ENCODE peak calls at places on chromosomes 7 and 10, in eight cellular contexts. W is ovary, Y is left lung, V is BJ, X is astrocyte of the cerebellum, R is cardiac muscle cell, M is heart left ventricle, I is kidney epithelial cell. N is an unnamed sample.

GRCh38 chr7:12458520-12459131 is 55.0 kb upstream of the VWDE start:
- DNase-seq in W (no peak), Y (no peak), V (no peak), X (peak; percentile 28), R (peak; percentile 58), M (no peak), I (no peak), N (peak; percentile 58)

GRCh38 chr10:113122947-113123346 is 172.9 kb downstream of the TCF7L2 start:
- DNase-seq in W (no peak), Y (no peak), V (no peak), X (no peak), R (no peak), M (no peak), I (no peak), N (no peak)

GRCh38 chr7:1500064-1500807 is 4.0 kb downstream of the INTS1 start:
- DNase-seq in W (no peak), Y (peak; percentile 55), V (no peak), X (no peak), R (no peak), M (no peak), I (no peak), N (no peak)

GRCh38 chr7:108037140-108037539 is 34.2 kb upstream of the LAMB1 start:
- DNase-seq in W (no peak), Y (no peak), V (no peak), X (no peak), R (no peak), M (no peak), I (no peak), N (no peak)

GRCh38 chr10:101893510-101894120 is 50.0 kb upstream of the KCNIP2 start:
- DNase-seq in W (no peak), Y (no peak), V (no peak), X (no peak), R (no peak), M (no peak), I (no peak), N (no peak)

GRCh38 chr10:14173706-14174594 is 156.8 kb downstream of the FRMD4A start:
- DNase-seq in W (no peak), Y (no peak), V (no peak), X (no peak), R (peak; percentile 37), M (no peak), I (no peak), N (no peak)

GRCh38 chr7:139526578-139527544 is 3.4 kb downstream of the CLEC2L start:
- DNase-seq in W (no peak), Y (no peak), V (peak; percentile 29), X (peak; percentile 76), R (peak; percentile 87), M (no peak), I (peak; percentile 5), N (peak; percentile 83)

GRCh38 chr7:11716185-11716584 is 115.8 kb downstream of the THSD7A start:
- DNase-seq in W (peak; percentile 19), Y (no peak), V (no peak), X (peak; percentile 55), R (peak; percentile 87), M (no peak), I (peak; percentile 38), N (peak; percentile 97)

GRCh38 chr10:67666416-67667043 is 29.5 kb downstream of the CTNNA3 start:
- DNase-seq in W (no peak), Y (no peak), V (no peak), X (peak; percentile 11), R (peak; percentile 55), M (no peak), I (no peak), N (peak; percentile 57)

GRCh38 chr10:64733980-64734379 is 1212.8 kb downstream of the REEP3 start:
- DNase-seq in W (no peak), Y (no peak), V (no peak), X (no peak), R (peak; percentile 20), M (no peak), I (no peak), N (peak; percentile 42)

DNA sequence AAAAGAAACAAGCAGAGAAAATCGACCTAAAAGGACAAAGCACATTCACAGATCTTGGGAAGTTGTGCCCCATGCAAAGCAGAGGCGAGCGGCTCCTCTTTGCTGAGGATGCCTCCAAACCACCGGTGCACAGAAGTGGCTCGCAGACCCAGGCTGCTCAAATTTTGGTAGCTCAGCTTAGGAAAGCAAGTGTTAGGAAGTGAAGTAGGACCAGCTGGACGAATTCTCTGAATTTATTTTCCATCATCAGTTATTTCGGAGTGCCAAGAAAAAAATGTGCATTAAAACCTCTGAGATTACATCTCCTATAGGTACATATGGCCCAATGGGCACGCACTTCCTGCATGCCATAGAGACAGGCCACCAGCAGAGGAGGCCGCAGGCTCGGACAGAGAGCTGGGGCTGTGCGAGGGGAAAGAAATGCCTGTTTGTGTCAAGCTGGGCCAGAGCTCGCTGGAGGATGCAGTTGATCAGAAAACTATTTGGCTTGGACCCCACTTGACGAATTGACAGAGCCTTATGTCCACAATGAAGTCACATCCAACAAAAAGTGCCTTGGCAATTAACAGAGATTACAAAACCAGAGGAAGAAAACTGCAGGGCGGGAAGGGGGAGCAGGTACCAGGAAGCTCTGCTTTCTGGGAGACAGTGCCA is 122.3 kb upstream of the LYZL2 start:
- DNase-seq in W (peak; percentile 64), Y (no peak), V (no peak), X (peak; percentile 41), R (peak; percentile 70), M (peak; percentile 84), I (no peak), N (peak; percentile 57)
- TF ChIP-seq CTCF in W (peak; percentile 30), Y (peak; percentile 48), V (peak; percentile 89), X (peak; percentile 96), R (peak; percentile 78), M (peak; percentile 40), I (peak; percentile 88), N (peak; percentile 70)

GRCh38 chr10:35194906-35195305 is 68.3 kb downstream of the CREM start:
- DNase-seq in W (no peak), Y (no peak), V (no peak), X (peak; percentile 20), R (peak; percentile 72), M (no peak), I (no peak), N (peak; percentile 84)
- H3K4me3 ChIP-seq in W (peak overlapping the region; percentile 44), Y (peak overlapping the region; percentile 33), V (peak overlapping the region; percentile 45), X (peak overlapping the region; percentile 47), R (peak overlapping the region; percentile 47), M (peak overlapping the region; percentile 52), I (peak overlapping the region; percentile 34), N (peak overlapping the region; percentile 62)

DNA sequence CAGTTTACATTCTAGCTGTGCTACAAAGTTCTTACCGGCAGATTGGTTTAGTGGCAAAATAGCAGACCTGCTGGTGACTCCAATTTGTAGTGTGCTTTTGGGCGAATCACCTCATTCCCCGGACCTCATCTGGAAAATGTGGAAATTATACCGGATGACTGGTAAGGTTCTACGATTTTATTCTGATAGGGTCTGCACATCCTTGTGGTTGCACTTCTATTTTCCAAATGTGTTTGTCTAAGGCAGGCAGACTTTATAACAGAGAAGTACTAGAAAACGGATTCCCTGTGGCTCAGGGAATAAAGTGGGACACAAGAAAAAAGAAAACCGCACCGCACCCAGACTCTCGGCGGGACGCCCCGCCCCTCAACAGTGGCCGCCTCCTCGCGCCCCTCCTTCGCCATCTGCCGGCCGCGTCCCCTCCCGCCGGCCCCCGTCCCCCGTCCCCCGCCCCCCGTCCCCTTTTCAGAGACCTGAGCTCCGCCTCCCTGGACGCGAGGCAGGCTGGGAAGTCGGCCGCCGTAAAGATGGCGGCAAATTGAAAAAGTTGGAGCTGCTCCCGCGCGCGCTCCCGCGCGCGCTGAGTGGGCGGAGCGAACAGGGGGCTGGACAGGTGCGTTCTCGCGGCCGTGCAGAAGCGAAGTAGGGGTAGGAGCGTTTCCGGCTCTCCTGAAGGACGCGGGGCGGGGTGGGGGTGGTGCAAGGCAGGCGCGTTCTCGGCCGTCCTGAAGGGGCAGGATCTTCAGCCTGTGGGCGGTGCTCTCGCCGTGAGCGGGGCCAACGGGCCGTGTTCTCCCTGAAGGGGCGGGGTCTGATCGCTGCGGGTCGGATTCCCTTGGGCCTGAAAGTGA is 531 bp upstream of the CCM2 start:
- DNase-seq in W (peak; percentile 100), Y (peak; percentile 100), V (peak; percentile 95), X (peak; percentile 98), R (peak; percentile 100), M (peak; percentile 100), I (peak; percentile 89), N (peak; percentile 99)
- TF ChIP-seq CTCF in W (no peak), Y (no peak), V (peak; percentile 18), X (no peak), R (no peak), M (no peak), I (no peak), N (no peak)

GRCh38 chr7:47335071-47335470 is 246.8 kb downstream of the TNS3 start:
- DNase-seq in W (no peak), Y (no peak), V (no peak), X (no peak), R (no peak), M (no peak), I (no peak), N (no peak)
- H3K4me3 ChIP-seq in W (no peak overlapping the region), Y (no peak overlapping the region), V (no peak overlapping the region), X (no peak overlapping the region), R (no peak overlapping the region), M (no peak overlapping the region), I (no peak overlapping the region), N (no peak overlapping the region)

GRCh38 chr7:148473694-148474222 is 116.8 kb upstream of the C7orf33 start:
- DNase-seq in W (no peak), Y (no peak), V (no peak), X (no peak), R (no peak), M (no peak), I (no peak), N (no peak)
- TF ChIP-seq CTCF in W (no peak), Y (no peak), V (no peak), X (no peak), R (no peak), M (no peak), I (no peak), N (no peak)

DNA sequence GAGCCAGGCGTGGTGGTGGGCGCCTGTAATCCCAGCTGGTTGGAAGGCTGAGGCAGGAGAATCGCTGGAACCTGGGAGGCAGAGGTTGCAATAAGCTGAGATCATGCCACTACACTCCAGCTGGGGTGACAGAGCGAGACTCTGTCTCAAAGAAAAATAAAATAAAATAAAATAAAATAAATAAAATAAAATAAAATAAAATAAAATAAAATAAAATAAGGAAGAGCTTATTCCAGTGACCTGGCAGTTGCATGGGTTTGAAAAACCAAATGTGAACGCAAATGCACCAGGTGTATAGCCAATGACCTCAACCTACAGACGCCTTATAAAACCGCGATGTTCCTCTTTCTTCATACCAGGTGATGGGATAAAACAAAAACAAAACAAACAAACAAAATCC is 995.7 kb downstream of the TYW1 start:
- DNase-seq in W (no peak), Y (no peak), V (no peak), X (no peak), R (no peak), M (no peak), I (no peak), N (no peak)
- H3K4me3 ChIP-seq in W (no peak overlapping the region), Y (no peak overlapping the region), V (no peak overlapping the region), X (no peak overlapping the region), R (no peak overlapping the region), M (no peak overlapping the region), I (no peak overlapping the region), N (no peak overlapping the region)

GRCh38 chr7:106891545-106892410 is 26.7 kb downstream of the PIK3CG start:
- DNase-seq in W (no peak), Y (no peak), V (no peak), X (no peak), R (peak; percentile 17), M (no peak), I (no peak), N (no peak)
- TF ChIP-seq CTCF in W (no peak), Y (no peak), V (no peak), X (no peak), R (peak; percentile 22), M (no peak), I (no peak), N (no peak)